ENCODE peak calls at places on chromosomes 5 and 9, in nine cellular contexts. B is K562, L is sigmoid colon, V is transverse colon, F is tibial nerve, T is HepG2, R is ovary, Q is A549, Y is GM12878. E is an unnamed sample. For H3K4me1, the result is how much of the 10 kb centered on the place peaks cover.

GRCh38 chr9:73269430-73270101 is 117.9 kb downstream of the ANXA1 start:
- DNase-seq in R (no peak), T (peak), V (no peak), Q (peak), F (no peak), L (no peak), B (no peak), Y (no peak), E (no peak)

GRCh38 chr9:120186276-120186675 is 393.7 kb downstream of the CDK5RAP2 start:
- DNase-seq in F (no peak), Q (no peak), R (no peak), B (no peak), V (no peak), L (no peak), T (no peak), Y (no peak), E (no peak)

GRCh38 chr5:169631360-169631759 is 5.7 kb upstream of the DOCK2 start:
- DNase-seq in Q (no peak), L (no peak), Y (no peak), B (no peak), V (no peak), F (no peak), T (no peak), R (no peak), E (no peak)

GRCh38 chr9:134551657-134552348 is 89.8 kb upstream of the COL5A1 start:
- DNase-seq in Q (peak), F (no peak), B (no peak), L (no peak), R (no peak), T (no peak), V (no peak), Y (no peak), E (no peak)

GRCh38 chr5:67404261-67405100 is 207.9 kb upstream of the CD180 start:
- DNase-seq in F (no peak), Q (peak), L (no peak), R (no peak), V (no peak), Y (no peak), B (no peak), T (peak), E (no peak)

GRCh38 chr9:89022902-89023301 is 31.6 kb downstream of the S1PR3 start:
- DNase-seq in Q (no peak), T (no peak), R (peak), F (peak), Y (no peak), B (no peak), L (no peak), V (no peak), E (peak)

GRCh38 chr5:151150484-151151262 is 6.9 kb downstream of the ANXA6 start:
- DNase-seq in F (no peak), B (no peak), L (peak), Q (no peak), Y (peak), R (peak), T (no peak), V (peak), E (peak)

GRCh38 chr5:124025306-124025705 is 513.3 kb downstream of the CSNK1G3 start:
- DNase-seq in T (no peak), R (no peak), L (no peak), V (no peak), B (no peak), Y (no peak), F (no peak), Q (no peak), E (no peak)

GRCh38 chr5:119316116-119316515 is 39.7 kb upstream of the TNFAIP8 start:
- DNase-seq in V (no peak), R (no peak), T (no peak), Q (no peak), L (no peak), F (peak), Y (no peak), B (no peak), E (no peak)

GRCh38 chr9:23826120-23826629 is at the start of gene ELAVL2:
- DNase-seq in L (peak), Q (peak), B (no peak), V (peak), R (peak), Y (peak), F (peak), T (no peak), E (peak)

GRCh38 chr5:14316471-14316870 is 173.3 kb downstream of the TRIO start:
- DNase-seq in R (peak), T (no peak), Y (no peak), B (no peak), V (no peak), L (no peak), F (no peak), Q (no peak), E (no peak)

GRCh38 chr5:159902444-159903121 is 13.7 kb upstream of the ADRA1B start:
- DNase-seq in L (no peak), V (no peak), Y (no peak), B (no peak), R (no peak), Q (peak), T (no peak), F (no peak), E (no peak)

GRCh38 chr9:131590907-131591844 is 45.9 kb downstream of the PRRT1B start:
- DNase-seq in B (peak), R (peak), Y (peak), V (peak), Q (peak), T (peak), F (peak), L (peak), E (peak)

GRCh38 chr9:127537014-127537413 is 75.1 kb upstream of the STXBP1 start:
- DNase-seq in Y (no peak), B (no peak), R (no peak), F (no peak), T (no peak), V (peak), L (no peak), Q (no peak), E (peak)

GRCh38 chr9:19161257-19162025 is 34.1 kb upstream of the PLIN2 start:
- DNase-seq in B (peak), R (peak), F (peak), Q (peak), V (peak), L (peak), T (peak), Y (peak), E (peak)

GRCh38 chr9:136372561-136373299 is 739 bp downstream of the CARD9 start:
- DNase-seq in Y (no peak), T (peak), R (peak), F (peak), B (peak), Q (peak), V (peak), L (peak), E (peak)

GRCh38 chr9:129504404-129504803 is 116.5 kb downstream of the C9orf50 start:
- DNase-seq in V (no peak), T (no peak), Q (no peak), F (no peak), Y (no peak), L (no peak), R (no peak), B (no peak), E (no peak)

GRCh38 chr9:110351009-110351467 is 13.4 kb upstream of the TXNDC8 start:
- DNase-seq in T (no peak), F (no peak), Q (peak), R (no peak), L (no peak), Y (no peak), B (peak), V (no peak), E (no peak)

GRCh38 chr9:95080961-95081658 is 236.4 kb downstream of the FANCC start:
- DNase-seq in Q (no peak), L (peak), V (no peak), Y (no peak), B (no peak), T (no peak), R (no peak), F (no peak), E (peak)
- TF ChIP-seq EP300 in Q (no peak), L (no peak), V (no peak), Y (no peak), B (no peak), T (no peak), R (no peak), F (peak), E (no peak)

GRCh38 chr9:93228453-93228852 is 44.5 kb downstream of the WNK2 start:
- DNase-seq in V (no peak), F (no peak), T (no peak), B (no peak), L (no peak), Q (no peak), Y (no peak), R (no peak), E (no peak)

GRCh38 chr9:93225892-93226291 is 42.0 kb downstream of the WNK2 start:
- DNase-seq in Y (no peak), T (no peak), F (no peak), Q (no peak), B (no peak), V (no peak), L (no peak), R (no peak), E (no peak)

GRCh38 chr9:93229636-93230035 is 45.7 kb downstream of the WNK2 start:
- DNase-seq in T (no peak), Y (no peak), V (no peak), B (no peak), R (no peak), F (no peak), Q (no peak), L (no peak), E (no peak)

GRCh38 chr9:93226819-93227218 is 42.9 kb downstream of the WNK2 start:
- DNase-seq in Q (no peak), B (no peak), L (no peak), Y (no peak), F (no peak), R (no peak), V (peak), T (no peak), E (no peak)

DNA sequence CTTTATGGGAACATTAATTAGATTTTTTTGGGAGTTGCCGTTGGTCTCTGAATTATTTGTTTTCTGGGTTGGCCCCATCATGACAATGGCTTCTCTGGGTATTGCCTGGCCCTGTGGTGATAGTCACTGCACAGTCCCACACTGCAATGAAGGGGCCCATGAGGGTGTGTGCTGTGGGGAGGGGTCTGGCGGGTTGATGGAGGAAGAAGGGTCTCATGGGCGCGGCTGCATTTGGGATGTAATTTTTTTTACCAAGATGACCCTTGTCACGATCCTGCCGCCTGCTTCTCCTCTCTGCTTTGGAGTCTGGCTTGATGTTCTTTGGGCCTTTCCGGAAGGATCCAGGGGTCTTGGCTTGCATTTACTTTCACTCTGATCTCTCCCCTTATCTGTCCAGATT is 44.1 kb downstream of the WNK2 start:
- DNase-seq in Q (no peak), V (no peak), L (no peak), Y (no peak), T (no peak), B (no peak), F (no peak), R (no peak), E (no peak)
- H3K4me1 ChIP-seq in Q (under half), V (half or more), L (half or more), Y (under half), T (under half), B (under half), F (under half), R (under half), E (half or more)

DNA sequence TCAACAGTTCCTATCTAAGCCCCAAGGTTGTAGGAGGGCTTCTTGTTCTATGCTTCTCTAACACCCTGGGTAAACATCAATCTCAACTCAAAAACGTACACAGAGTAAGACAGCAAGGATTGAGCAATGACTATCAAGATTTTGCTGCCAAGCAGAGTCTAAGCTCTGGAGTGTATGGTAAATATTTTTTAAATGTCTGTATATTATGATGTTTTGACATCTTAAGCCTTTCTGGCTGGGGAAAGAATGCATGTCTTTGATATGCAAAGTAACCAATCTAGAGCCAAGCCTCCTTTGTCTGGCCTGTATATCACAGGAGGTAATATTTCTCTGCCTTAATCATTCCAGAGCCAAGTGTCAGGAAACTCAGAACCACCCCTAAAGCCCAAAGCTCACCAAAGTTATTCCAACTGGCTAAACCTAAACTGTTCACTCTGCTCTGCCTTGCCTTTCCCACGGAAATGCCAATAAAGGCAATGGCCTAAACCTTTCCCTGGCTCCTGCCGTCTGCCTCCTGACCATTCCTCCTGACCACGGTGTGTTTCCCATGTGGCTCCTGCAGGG is 45.2 kb downstream of the YIPF5 start:
- DNase-seq in V (no peak), L (no peak), Q (no peak), F (no peak), Y (no peak), B (no peak), R (no peak), T (no peak), E (no peak)
- TF ChIP-seq EP300 in V (no peak), L (no peak), Q (no peak), F (no peak), Y (no peak), B (no peak), R (no peak), T (no peak), E (no peak)

GRCh38 chr5:141866111-141866510 is 12.1 kb downstream of the PCDH1 start:
- DNase-seq in R (no peak), F (no peak), L (peak), Y (no peak), V (peak), T (peak), Q (no peak), B (no peak), E (peak)

GRCh38 chr5:141868541-141868940 is 9.7 kb downstream of the PCDH1 start:
- DNase-seq in F (no peak), L (no peak), Q (no peak), R (no peak), T (no peak), B (no peak), V (no peak), Y (no peak), E (no peak)

GRCh38 chr5:141867139-141867538 is 11.1 kb downstream of the PCDH1 start:
- DNase-seq in T (no peak), Q (no peak), L (no peak), Y (no peak), B (no peak), V (peak), F (no peak), R (no peak), E (peak)

GRCh38 chr5:141869040-141869439 is 9.2 kb downstream of the PCDH1 start:
- DNase-seq in V (no peak), L (no peak), T (no peak), B (no peak), R (no peak), Q (no peak), Y (no peak), F (no peak), E (no peak)

GRCh38 chr5:141867651-141868050 is 10.6 kb downstream of the PCDH1 start:
- DNase-seq in Y (no peak), F (no peak), V (no peak), L (no peak), B (peak), R (no peak), Q (no peak), T (no peak), E (no peak)
- H3K4me1 ChIP-seq in Y (under half), F (under half), V (half or more), L (under half), B (under half), R (under half), Q (under half), T (under half), E (half or more)

DNA sequence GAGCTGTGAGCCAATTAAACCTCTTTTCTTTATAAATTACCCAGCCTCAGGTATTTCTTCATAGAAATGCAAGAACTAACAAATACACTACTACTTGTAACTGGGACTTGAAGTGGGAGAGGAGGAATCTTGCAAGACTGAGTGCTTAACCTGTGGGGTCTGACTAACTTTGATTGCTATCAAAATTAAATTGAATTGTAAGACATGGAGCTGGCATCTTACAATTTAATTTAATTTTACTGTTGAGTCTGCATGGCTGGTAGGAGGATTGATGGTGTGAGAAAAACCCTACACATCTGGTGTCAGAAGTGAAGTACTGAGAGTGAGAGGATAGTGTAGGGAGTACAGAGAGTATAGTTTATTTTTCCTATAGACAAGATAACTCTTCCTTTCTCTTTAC is 1259.9 kb downstream of the CDH12 start:
- DNase-seq in F (no peak), T (no peak), B (no peak), L (no peak), R (no peak), V (no peak), Q (no peak), Y (no peak), E (no peak)
- TF ChIP-seq EP300 in F (no peak), T (no peak), B (no peak), L (no peak), R (no peak), V (no peak), Q (no peak), Y (no peak), E (no peak)

GRCh38 chr9:77952641-77953341 is 78.8 kb downstream of the GNAQ start:
- DNase-seq in Y (no peak), V (no peak), B (no peak), R (no peak), T (no peak), F (no peak), Q (no peak), L (no peak), E (no peak)

GRCh38 chr9:77951369-77951768 is 80.2 kb downstream of the GNAQ start:
- DNase-seq in B (no peak), F (no peak), Q (no peak), R (no peak), Y (no peak), V (no peak), T (no peak), L (no peak), E (no peak)

GRCh38 chr9:77954018-77954417 is 77.6 kb downstream of the GNAQ start:
- DNase-seq in B (no peak), Y (no peak), Q (no peak), V (no peak), R (no peak), F (no peak), L (no peak), T (no peak), E (no peak)

GRCh38 chr9:77954619-77955018 is 77.0 kb downstream of the GNAQ start:
- DNase-seq in R (no peak), Y (no peak), L (no peak), V (no peak), B (no peak), T (no peak), F (no peak), Q (no peak), E (no peak)

DNA sequence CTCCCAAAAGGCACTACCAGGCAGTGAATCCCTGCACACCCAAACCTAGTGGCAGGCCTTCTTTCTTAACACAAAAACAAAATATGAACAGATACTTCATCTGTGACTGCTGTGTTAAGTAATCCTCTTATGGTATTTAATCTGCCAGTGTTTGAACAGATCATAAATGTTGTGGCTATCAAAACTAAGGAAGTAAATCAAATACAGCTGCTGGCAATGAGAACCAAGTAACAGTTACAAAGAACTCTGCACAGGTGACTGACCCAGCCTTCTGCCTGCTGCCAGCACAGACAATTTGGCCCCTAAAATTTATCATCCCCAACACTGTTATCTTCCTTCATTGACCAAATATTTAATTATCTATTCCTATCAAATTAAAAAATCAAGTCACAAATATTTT is 78.0 kb downstream of the GNAQ start:
- DNase-seq in Q (no peak), F (no peak), T (no peak), B (no peak), Y (no peak), R (no peak), L (no peak), V (no peak), E (no peak)
- H3K4me1 ChIP-seq in Q (under half), F (half or more), T (under half), B (under half), Y (under half), R (under half), L (half or more), V (half or more), E (under half)

GRCh38 chr9:36986548-36987408 is 47.3 kb downstream of the PAX5 start:
- DNase-seq in Q (no peak), L (no peak), F (no peak), R (no peak), B (no peak), Y (no peak), V (no peak), T (no peak), E (no peak)
- TF ChIP-seq EP300 in Q (no peak), L (no peak), F (no peak), R (no peak), B (no peak), Y (no peak), V (no peak), T (no peak), E (no peak)

GRCh38 chr5:176535101-176535654 is 2.0 kb downstream of the RNF44 start:
- DNase-seq in R (no peak), B (no peak), F (no peak), V (peak), Q (peak), Y (peak), L (no peak), T (no peak), E (no peak)
- H3K4me1 ChIP-seq in R (under half), B (under half), F (half or more), V (half or more), Q (under half), Y (under half), L (half or more), T (under half), E (half or more)